ENCODE peak calls at places on chromosomes 3 and 15, in four cellular contexts. O is H1, E is GM12878, U is K562. R is an unnamed sample.

GRCh38 chr3:197752107-197752506 is 2.4 kb downstream of the FYTTD1 start:
- DNase-seq in O (no peak), E (no peak), U (no peak), R (no peak)

GRCh38 chr15:79352206-79352605 is 41.3 kb downstream of the TMED3 start:
- DNase-seq in U (no peak), O (no peak), E (no peak), R (no peak)

GRCh38 chr3:45011756-45012441 is 14.2 kb upstream of the CLEC3B start:
- DNase-seq in U (no peak), O (no peak), E (no peak), R (peak)

GRCh38 chr3:141623732-141624131 is 114.4 kb upstream of the RNF7 start:
- DNase-seq in U (no peak), E (no peak), O (no peak), R (no peak)

GRCh38 chr3:14324224-14324944 is 78.0 kb upstream of the SLC6A6 start:
- DNase-seq in E (no peak), U (no peak), O (no peak), R (peak)

GRCh38 chr3:5055352-5056004 is 66.6 kb upstream of the ARL8B start:
- DNase-seq in E (no peak), U (no peak), O (no peak), R (no peak)

GRCh38 chr3:184347321-184348056 is 10.1 kb downstream of the FAM131A start:
- DNase-seq in E (no peak), O (no peak), U (peak), R (no peak)

GRCh38 chr3:46065751-46066256 is 38.5 kb upstream of the XCR1 start:
- DNase-seq in O (no peak), U (no peak), E (no peak), R (no peak)

GRCh38 chr15:38325290-38325990 is 72.8 kb downstream of the SPRED1 start:
- DNase-seq in E (no peak), O (no peak), U (no peak), R (peak)

GRCh38 chr3:69033470-69033869 is 18.7 kb downstream of the TMF1 start:
- DNase-seq in O (no peak), E (no peak), U (no peak), R (peak)

GRCh38 chr3:86887876-86888275 is 103.1 kb downstream of the VGLL3 start:
- DNase-seq in O (no peak), U (no peak), E (no peak), R (no peak)

GRCh38 chr3:50256978-50257890 is 11.7 kb upstream of the SEMA3B start:
- DNase-seq in O (no peak), E (no peak), U (no peak), R (no peak)

GRCh38 chr3:12897537-12898289 is 56.3 kb upstream of the RPL32 start:
- DNase-seq in E (no peak), U (no peak), O (no peak), R (no peak)

GRCh38 chr3:196008929-196009328 is 73.0 kb downstream of the TFRC start:
- DNase-seq in E (no peak), U (no peak), O (no peak), R (no peak)

GRCh38 chr3:190382082-190382481 is 5.9 kb upstream of the CLDN16 start:
- DNase-seq in U (no peak), E (no peak), O (no peak), R (peak)

DNA sequence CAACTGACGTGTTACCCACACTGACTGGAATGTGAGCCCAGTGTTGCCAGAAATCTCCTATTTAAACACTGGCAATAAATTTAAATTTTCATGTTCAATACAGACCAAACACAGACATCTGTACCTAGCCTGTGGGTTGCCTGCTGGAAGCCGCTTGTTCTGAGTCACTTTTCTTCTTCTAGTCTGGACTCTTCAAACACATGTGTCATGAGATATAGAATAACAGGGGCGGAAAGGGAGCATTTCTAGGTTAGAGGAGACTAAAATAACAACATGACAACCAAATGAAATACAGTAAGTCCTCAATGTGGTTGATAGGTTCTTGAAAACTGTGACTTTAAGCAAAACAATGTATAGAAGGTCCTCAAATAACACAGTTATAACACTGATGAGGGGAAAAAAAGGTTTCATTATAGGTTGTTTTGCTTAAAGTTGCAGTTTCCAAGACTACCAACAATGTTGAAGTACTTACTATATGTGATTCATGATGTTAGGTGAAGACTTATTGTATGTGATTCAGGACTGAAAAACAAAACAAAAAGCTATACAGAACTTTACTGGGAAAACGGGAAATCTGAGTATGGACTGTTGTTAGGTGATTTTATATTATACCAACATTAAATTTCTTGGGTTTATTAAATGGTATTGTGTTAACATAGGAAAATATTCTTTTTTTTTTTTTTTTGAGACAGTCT is 63.1 kb downstream of the PRKAR2A start:
- DNase-seq in E (no peak), O (no peak), U (no peak), R (peak)
- TF ChIP-seq CHD1 in E (no peak), O (no peak), U (no peak), R (no peak)

GRCh38 chr3:170606675-170607074 is 20.8 kb upstream of the SLC7A14 start:
- DNase-seq in U (no peak), E (no peak), O (no peak), R (peak)
- TF ChIP-seq RAD21 in U (no peak), E (no peak), O (no peak), R (no peak)

DNA sequence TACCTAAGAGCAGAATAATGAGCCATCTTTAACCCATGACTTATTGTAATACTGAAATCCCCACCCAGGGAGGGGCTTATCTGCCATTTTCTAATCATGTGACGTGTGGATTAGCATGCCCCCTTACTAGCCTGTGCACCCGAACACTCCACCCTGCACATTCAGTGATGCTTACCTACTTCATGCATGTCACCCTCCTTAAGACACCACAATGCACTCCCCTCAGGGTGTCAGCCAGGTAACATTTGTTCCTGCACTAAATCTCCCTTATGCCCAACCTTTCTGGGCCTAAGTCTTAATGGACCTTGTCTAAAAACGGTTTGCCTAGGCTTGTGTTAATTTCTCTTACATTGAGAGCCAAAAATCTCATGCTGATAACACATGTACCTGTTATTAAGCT is 336.6 kb downstream of the OCA2 start:
- DNase-seq in E (no peak), O (no peak), U (no peak), R (no peak)
- TF ChIP-seq POLR2A in E (no peak), O (no peak), U (no peak), R (no peak)

GRCh38 chr15:23854535-23855252 is 167.6 kb upstream of the NDN start:
- DNase-seq in O (no peak), U (no peak), E (no peak), R (no peak)
- TF ChIP-seq CHD1 in O (no peak), U (no peak), E (no peak), R (no peak)

GRCh38 chr3:146968204-146968651 is 363.1 kb upstream of the PLSCR5 start:
- DNase-seq in U (no peak), E (no peak), O (peak), R (peak)
- TF ChIP-seq RAD21 in U (no peak), E (no peak), O (no peak), R (no peak)

GRCh38 chr15:60390231-60390630 is 7.6 kb downstream of the ANXA2 start:
- DNase-seq in O (no peak), U (no peak), E (no peak), R (no peak)

GRCh38 chr15:60391722-60392340 is 6.0 kb downstream of the ANXA2 start:
- DNase-seq in E (no peak), O (no peak), U (no peak), R (no peak)

GRCh38 chr15:60390931-60391501 is 6.8 kb downstream of the ANXA2 start:
- DNase-seq in E (no peak), U (peak), O (no peak), R (peak)

GRCh38 chr15:60387321-60387720 is 10.5 kb downstream of the ANXA2 start:
- DNase-seq in O (no peak), U (no peak), E (no peak), R (no peak)

DNA sequence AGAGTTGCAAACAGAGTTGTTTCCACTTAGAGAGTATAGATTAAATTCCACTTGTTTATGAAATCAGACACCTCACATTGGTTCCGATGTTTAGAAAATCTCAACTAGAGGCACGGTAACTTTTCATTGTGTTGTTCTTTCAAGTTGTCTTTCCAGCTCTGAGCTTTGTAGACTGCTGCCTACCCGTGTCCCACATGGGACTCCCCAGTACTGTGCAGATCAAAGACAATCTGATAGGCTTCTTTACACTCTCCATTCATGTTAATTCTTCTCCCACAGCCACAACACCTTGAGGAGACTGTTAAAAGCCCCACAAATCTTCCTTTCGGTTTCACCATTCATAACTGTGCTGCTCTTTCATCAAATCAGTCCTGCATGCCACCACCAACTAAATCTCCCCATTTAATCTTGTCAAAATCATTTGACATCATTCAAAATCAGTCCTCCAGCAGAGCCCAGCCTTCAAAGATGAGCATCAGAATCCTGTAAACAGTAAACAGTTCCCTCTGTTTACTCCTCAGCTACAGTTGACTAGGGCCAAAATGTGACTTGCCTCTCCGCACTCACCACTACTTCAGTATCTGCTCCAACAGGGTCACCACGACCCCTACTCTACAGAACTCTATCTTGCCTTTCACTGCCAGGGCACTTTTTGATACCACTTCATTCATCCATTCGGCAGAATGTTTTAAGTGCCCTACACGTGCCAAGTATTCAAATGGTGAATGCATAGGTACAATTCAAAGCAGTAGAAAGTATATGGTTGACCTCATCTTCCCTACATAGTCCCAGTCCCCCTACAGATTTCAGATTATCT is 8.3 kb downstream of the ANXA2 start:
- DNase-seq in O (no peak), E (peak), U (no peak), R (no peak)
- TF ChIP-seq POLR2A in O (no peak), E (no peak), U (no peak), R (no peak)

GRCh38 chr3:151795276-151795675 is 18.6 kb upstream of the AADAC start:
- DNase-seq in E (no peak), O (no peak), U (no peak), R (peak)
- TF ChIP-seq CHD1 in E (no peak), O (no peak), U (no peak), R (no peak)

DNA sequence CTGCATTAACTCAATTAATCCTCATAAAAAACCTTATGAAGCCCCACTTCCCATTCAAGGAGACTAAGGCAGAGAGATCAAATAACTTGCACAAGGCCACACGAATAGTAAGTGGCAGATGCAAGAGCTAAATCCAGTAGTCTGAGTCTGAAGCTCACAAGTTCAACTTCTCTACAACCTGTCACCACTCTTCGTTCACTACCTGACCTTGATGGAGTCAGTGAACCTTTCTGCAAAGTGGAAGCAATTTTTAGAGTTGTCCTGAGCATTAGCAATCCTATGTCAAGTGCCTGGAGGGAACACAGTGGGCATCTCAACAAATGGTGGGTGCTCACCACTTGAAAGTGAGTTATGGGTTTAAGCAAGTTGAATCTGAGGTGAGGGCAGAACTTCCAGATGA is 2.1 kb upstream of the SPINT1 start:
- DNase-seq in E (no peak), O (no peak), U (no peak), R (no peak)
- TF ChIP-seq RAD21 in E (no peak), O (no peak), U (no peak), R (no peak)

GRCh38 chr3:120682095-120682681 is at the start of gene HGD:
- DNase-seq in O (no peak), U (no peak), E (no peak), R (peak)

GRCh38 chr3:120683671-120684301 is 1.7 kb upstream of the HGD start:
- DNase-seq in O (no peak), E (no peak), U (no peak), R (no peak)

GRCh38 chr3:120681506-120682038 is 467 bp downstream of the HGD start:
- DNase-seq in U (no peak), E (no peak), O (no peak), R (no peak)

GRCh38 chr3:120684896-120685295 is 2.9 kb upstream of the HGD start:
- DNase-seq in U (no peak), O (no peak), E (no peak), R (no peak)

GRCh38 chr3:120683213-120683612 is 1.2 kb upstream of the HGD start:
- DNase-seq in U (no peak), O (no peak), E (no peak), R (peak)
- TF ChIP-seq POLR2A in U (no peak), O (no peak), E (peak), R (no peak)

GRCh38 chr3:188772886-188773285 is 398.9 kb upstream of the TPRG1 start:
- DNase-seq in E (no peak), U (no peak), O (no peak), R (peak)
- TF ChIP-seq CHD1 in E (no peak), U (no peak), O (no peak), R (no peak)